ENCODE peak calls at places on chromosomes 4 and X, in six cellular contexts. One of them, this sample, is unnamed.

GRCh38 chr4:1857931-1858330 is 2.0 kb upstream of the LETM1 start:
- DNase-seq in mesenchymal stem cell: no peak
- DNase-seq in suprapubic skin: no peak
- DNase-seq in GM23338: no peak
- DNase-seq in prostate gland: no peak
- DNase-seq in aorta: no peak
- DNase-seq in this sample: no peak

GRCh38 chr4:120691106-120691505 is 231.4 kb downstream of the PRDM5 start:
- DNase-seq in aorta: no peak
- DNase-seq in GM23338: no peak
- DNase-seq in prostate gland: no peak
- DNase-seq in mesenchymal stem cell: no peak
- DNase-seq in suprapubic skin: no peak
- DNase-seq in this sample: no peak

GRCh38 chr4:189302719-189303118 is 638.0 kb upstream of the FRG1 start:
- DNase-seq in suprapubic skin: no peak
- DNase-seq in mesenchymal stem cell: no peak
- DNase-seq in GM23338: peak; percentile 7
- DNase-seq in prostate gland: no peak
- DNase-seq in aorta: no peak
- DNase-seq in this sample: no peak

GRCh38 chr4:71980976-71981375 is 50.8 kb upstream of the NPFFR2 start:
- DNase-seq in aorta: no peak
- DNase-seq in suprapubic skin: no peak
- DNase-seq in mesenchymal stem cell: no peak
- DNase-seq in GM23338: no peak
- DNase-seq in prostate gland: no peak
- DNase-seq in this sample: no peak

GRCh38 chr4:83757121-83757621 is 221.3 kb downstream of the GPAT3 start:
- DNase-seq in mesenchymal stem cell: peak; percentile 15
- DNase-seq in suprapubic skin: no peak
- DNase-seq in prostate gland: no peak
- DNase-seq in aorta: no peak
- DNase-seq in GM23338: no peak
- DNase-seq in this sample: peak; percentile 41

GRCh38 chr4:127759228-127759820 is 22.8 kb upstream of the HSPA4L start:
- DNase-seq in suprapubic skin: no peak
- DNase-seq in prostate gland: no peak
- DNase-seq in mesenchymal stem cell: no peak
- DNase-seq in GM23338: no peak
- DNase-seq in aorta: no peak
- DNase-seq in this sample: no peak

GRCh38 chrX:15675490-15675921 is 10.9 kb upstream of the CLTRN start:
- DNase-seq in prostate gland: peak; percentile 68
- DNase-seq in mesenchymal stem cell: no peak
- DNase-seq in suprapubic skin: peak; percentile 94
- DNase-seq in aorta: peak; percentile 92
- DNase-seq in GM23338: peak; percentile 80
- DNase-seq in this sample: peak; percentile 88

GRCh38 chr4:131054489-131055019 is 1958.6 kb downstream of the C4orf33 start:
- DNase-seq in mesenchymal stem cell: no peak
- DNase-seq in suprapubic skin: no peak
- DNase-seq in GM23338: peak; percentile 59
- DNase-seq in aorta: no peak
- DNase-seq in prostate gland: no peak
- DNase-seq in this sample: no peak

GRCh38 chrX:79573760-79574159 is 206.6 kb upstream of the ITM2A start:
- DNase-seq in suprapubic skin: no peak
- DNase-seq in prostate gland: no peak
- DNase-seq in mesenchymal stem cell: no peak
- DNase-seq in GM23338: no peak
- DNase-seq in aorta: no peak
- DNase-seq in this sample: no peak

GRCh38 chrX:121987163-121987562 is 939.8 kb downstream of the GLUD2 start:
- DNase-seq in GM23338: no peak
- DNase-seq in aorta: no peak
- DNase-seq in mesenchymal stem cell: no peak
- DNase-seq in prostate gland: no peak
- DNase-seq in suprapubic skin: no peak
- DNase-seq in this sample: no peak

GRCh38 chrX:13293700-13294099 is 26.2 kb downstream of the ATXN3L start:
- DNase-seq in mesenchymal stem cell: no peak
- DNase-seq in suprapubic skin: no peak
- DNase-seq in GM23338: no peak
- DNase-seq in prostate gland: peak; percentile 26
- DNase-seq in aorta: no peak
- DNase-seq in this sample: peak; percentile 8

GRCh38 chrX:44544036-44544435 is 1.4 kb upstream of the FUNDC1 start:
- DNase-seq in aorta: no peak
- DNase-seq in prostate gland: no peak
- DNase-seq in GM23338: no peak
- DNase-seq in suprapubic skin: no peak
- DNase-seq in mesenchymal stem cell: no peak
- DNase-seq in this sample: no peak

GRCh38 chr4:121072080-121072835 is at the start of gene NDNF:
- DNase-seq in prostate gland: no peak
- DNase-seq in aorta: peak; percentile 51
- DNase-seq in GM23338: peak; percentile 61
- DNase-seq in mesenchymal stem cell: peak; percentile 55
- DNase-seq in suprapubic skin: peak; percentile 60
- DNase-seq in this sample: peak; percentile 74

GRCh38 chrX:40383969-40384368 is 196.8 kb upstream of the ATP6AP2 start:
- DNase-seq in aorta: no peak
- DNase-seq in GM23338: no peak
- DNase-seq in suprapubic skin: no peak
- DNase-seq in prostate gland: no peak
- DNase-seq in mesenchymal stem cell: no peak
- DNase-seq in this sample: no peak

GRCh38 chr4:95409750-95410149 is 139.0 kb downstream of the UNC5C start:
- DNase-seq in mesenchymal stem cell: no peak
- DNase-seq in suprapubic skin: no peak
- DNase-seq in prostate gland: no peak
- DNase-seq in GM23338: no peak
- DNase-seq in aorta: no peak
- DNase-seq in this sample: no peak

GRCh38 chr4:52983563-52984303 is 121.6 kb downstream of the RASL11B start:
- DNase-seq in aorta: no peak
- DNase-seq in GM23338: peak; percentile 89
- DNase-seq in mesenchymal stem cell: peak; percentile 71
- DNase-seq in prostate gland: peak; percentile 42
- DNase-seq in suprapubic skin: no peak
- DNase-seq in this sample: peak; percentile 84

GRCh38 chr4:959338-960139 is 13.8 kb downstream of the DGKQ start:
- DNase-seq in aorta: peak; percentile 40
- DNase-seq in prostate gland: no peak
- DNase-seq in suprapubic skin: no peak
- DNase-seq in GM23338: no peak
- DNase-seq in mesenchymal stem cell: no peak
- DNase-seq in this sample: no peak

GRCh38 chr4:164807611-164808010 is 53.7 kb downstream of the SMIM31 start:
- DNase-seq in GM23338: peak; percentile 87
- DNase-seq in prostate gland: no peak
- DNase-seq in mesenchymal stem cell: peak; percentile 6
- DNase-seq in suprapubic skin: no peak
- DNase-seq in aorta: no peak
- DNase-seq in this sample: peak; percentile 47

GRCh38 chr4:143514432-143514831 is 930 bp downstream of the SMARCA5 start:
- DNase-seq in GM23338: peak; percentile 66
- DNase-seq in mesenchymal stem cell: peak; percentile 75
- DNase-seq in aorta: peak; percentile 64
- DNase-seq in prostate gland: peak; percentile 29
- DNase-seq in suprapubic skin: peak; percentile 73
- DNase-seq in this sample: peak; percentile 61

GRCh38 chr4:53119685-53120084 is 246.2 kb downstream of the SCFD2 start:
- DNase-seq in suprapubic skin: no peak
- DNase-seq in mesenchymal stem cell: peak; percentile 88
- DNase-seq in prostate gland: no peak
- DNase-seq in aorta: no peak
- DNase-seq in GM23338: peak; percentile 63
- DNase-seq in this sample: peak; percentile 68

GRCh38 chrX:100208076-100208475 is 202.0 kb downstream of the PCDH19 start:
- DNase-seq in suprapubic skin: no peak
- DNase-seq in aorta: no peak
- DNase-seq in prostate gland: no peak
- DNase-seq in mesenchymal stem cell: no peak
- DNase-seq in GM23338: peak; percentile 2
- DNase-seq in this sample: no peak

GRCh38 chr4:84366932-84367331 is 132.2 kb downstream of the NKX6-1 start:
- DNase-seq in suprapubic skin: no peak
- DNase-seq in GM23338: no peak
- DNase-seq in aorta: no peak
- DNase-seq in mesenchymal stem cell: no peak
- DNase-seq in prostate gland: no peak
- DNase-seq in this sample: no peak

GRCh38 chr4:90030953-90031352 is 96.2 kb upstream of the CCSER1 start:
- DNase-seq in prostate gland: no peak
- DNase-seq in mesenchymal stem cell: no peak
- DNase-seq in GM23338: peak; percentile 72
- DNase-seq in aorta: no peak
- DNase-seq in suprapubic skin: no peak
- DNase-seq in this sample: peak; percentile 41

GRCh38 chrX:115367956-115368355 is 78.4 kb downstream of the LUZP4 start:
- DNase-seq in prostate gland: no peak
- DNase-seq in GM23338: no peak
- DNase-seq in mesenchymal stem cell: peak; percentile 34
- DNase-seq in suprapubic skin: no peak
- DNase-seq in aorta: no peak
- DNase-seq in this sample: no peak

GRCh38 chrX:133590703-133591505 is 175.6 kb upstream of the GPC4 start:
- DNase-seq in mesenchymal stem cell: no peak
- DNase-seq in suprapubic skin: no peak
- DNase-seq in aorta: no peak
- DNase-seq in GM23338: no peak
- DNase-seq in prostate gland: no peak
- DNase-seq in this sample: no peak

GRCh38 chr4:141609243-141609642 is 27.1 kb upstream of the IL15 start:
- DNase-seq in aorta: no peak
- DNase-seq in mesenchymal stem cell: no peak
- DNase-seq in suprapubic skin: no peak
- DNase-seq in GM23338: no peak
- DNase-seq in prostate gland: no peak
- DNase-seq in this sample: no peak

GRCh38 chr4:128228778-128229457 is 58.7 kb downstream of the PGRMC2 start:
- DNase-seq in GM23338: no peak
- DNase-seq in aorta: no peak
- DNase-seq in suprapubic skin: no peak
- DNase-seq in mesenchymal stem cell: no peak
- DNase-seq in prostate gland: no peak
- DNase-seq in this sample: no peak

GRCh38 chr4:16881151-16881884 is 17.1 kb downstream of the LDB2 start:
- DNase-seq in GM23338: no peak
- DNase-seq in mesenchymal stem cell: no peak
- DNase-seq in suprapubic skin: no peak
- DNase-seq in prostate gland: no peak
- DNase-seq in aorta: no peak
- DNase-seq in this sample: no peak
- H3K27me3 ChIP-seq in GM23338: no peaks in the 10 kb centered on the region
- H3K27me3 ChIP-seq in mesenchymal stem cell: no peaks in the 10 kb centered on the region
- H3K27me3 ChIP-seq in suprapubic skin: no peaks in the 10 kb centered on the region
- H3K27me3 ChIP-seq in prostate gland: no peaks in the 10 kb centered on the region
- H3K27me3 ChIP-seq in aorta: no peaks in the 10 kb centered on the region
- H3K27me3 ChIP-seq in this sample: no peaks in the 10 kb centered on the region

GRCh38 chrX:109822861-109823260 is 89.8 kb upstream of the ACSL4 start:
- DNase-seq in mesenchymal stem cell: no peak
- DNase-seq in aorta: no peak
- DNase-seq in suprapubic skin: no peak
- DNase-seq in GM23338: no peak
- DNase-seq in prostate gland: no peak
- DNase-seq in this sample: no peak

GRCh38 chrX:109830704-109831206 is 97.7 kb upstream of the ACSL4 start:
- DNase-seq in mesenchymal stem cell: peak; percentile 81
- DNase-seq in prostate gland: no peak
- DNase-seq in aorta: no peak
- DNase-seq in GM23338: no peak
- DNase-seq in suprapubic skin: no peak
- DNase-seq in this sample: peak; percentile 28

GRCh38 chrX:109827772-109828171 is 94.7 kb upstream of the ACSL4 start:
- DNase-seq in aorta: no peak
- DNase-seq in suprapubic skin: no peak
- DNase-seq in prostate gland: no peak
- DNase-seq in GM23338: no peak
- DNase-seq in mesenchymal stem cell: no peak
- DNase-seq in this sample: no peak

GRCh38 chrX:109830157-109830703 is 97.2 kb upstream of the ACSL4 start:
- DNase-seq in aorta: no peak
- DNase-seq in suprapubic skin: no peak
- DNase-seq in GM23338: no peak
- DNase-seq in prostate gland: no peak
- DNase-seq in mesenchymal stem cell: no peak
- DNase-seq in this sample: no peak

DNA sequence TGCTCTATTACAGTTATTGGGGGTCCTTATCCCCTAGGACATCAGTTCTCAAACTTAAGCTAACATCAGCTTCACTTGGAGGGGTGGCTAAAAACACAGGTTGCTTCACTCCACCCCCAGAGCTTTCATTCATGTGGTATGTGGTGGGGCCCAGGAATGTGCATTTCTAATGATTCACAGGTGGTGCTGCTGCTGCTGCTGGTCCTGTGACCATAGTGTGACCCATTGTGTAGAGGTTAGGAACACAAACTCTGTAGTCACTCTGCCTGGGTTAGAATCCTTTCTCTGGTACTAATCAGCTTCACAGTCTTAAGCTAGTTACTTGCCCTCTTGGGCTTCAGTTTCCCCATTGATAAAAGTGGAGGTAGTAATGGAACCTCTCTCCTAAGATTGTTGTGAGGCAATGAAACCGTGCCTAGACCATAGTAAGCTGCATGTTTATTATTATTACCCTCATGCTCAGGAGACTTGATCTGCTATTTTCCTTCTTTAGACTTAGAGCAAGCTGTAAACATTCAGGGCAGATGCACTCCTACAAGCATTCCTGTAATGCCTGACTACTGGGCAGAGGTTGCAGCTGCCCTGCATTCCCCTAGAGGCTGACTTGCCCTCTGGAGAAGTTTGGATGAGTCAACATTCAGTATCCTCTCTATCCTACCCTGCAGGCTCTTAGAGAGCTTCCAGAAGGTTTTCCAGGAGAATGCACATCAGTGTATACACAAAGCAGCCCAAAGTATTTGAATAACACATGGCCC is 94.1 kb upstream of the ACSL4 start:
- DNase-seq in suprapubic skin: no peak
- DNase-seq in mesenchymal stem cell: peak; percentile 89
- DNase-seq in GM23338: peak; percentile 3
- DNase-seq in prostate gland: no peak
- DNase-seq in aorta: no peak
- DNase-seq in this sample: peak; percentile 31
- H3K27me3 ChIP-seq in suprapubic skin: no peaks in the 10 kb centered on the region
- H3K27me3 ChIP-seq in mesenchymal stem cell: peaks cover 14% of the 10 kb centered on the region
- H3K27me3 ChIP-seq in GM23338: no peaks in the 10 kb centered on the region
- H3K27me3 ChIP-seq in prostate gland: no peaks in the 10 kb centered on the region
- H3K27me3 ChIP-seq in aorta: no peaks in the 10 kb centered on the region
- H3K27me3 ChIP-seq in this sample: no peaks in the 10 kb centered on the region

GRCh38 chr4:42150653-42151567 is 1.5 kb downstream of the BEND4 start:
- DNase-seq in GM23338: peak; percentile 64
- DNase-seq in aorta: no peak
- DNase-seq in mesenchymal stem cell: peak; percentile 7
- DNase-seq in prostate gland: peak; percentile 11
- DNase-seq in suprapubic skin: no peak
- DNase-seq in this sample: peak; percentile 13
- H3K27me3 ChIP-seq in GM23338: peaks cover 34% of the 10 kb centered on the region
- H3K27me3 ChIP-seq in aorta: peaks cover 1% of the 10 kb centered on the region
- H3K27me3 ChIP-seq in mesenchymal stem cell: peaks cover 84% of the 10 kb centered on the region
- H3K27me3 ChIP-seq in prostate gland: no peaks in the 10 kb centered on the region
- H3K27me3 ChIP-seq in suprapubic skin: peaks cover 67% of the 10 kb centered on the region
- H3K27me3 ChIP-seq in this sample: peaks cover 85% of the 10 kb centered on the region

GRCh38 chr4:145326491-145326890 is 146.1 kb upstream of the OTUD4 start:
- DNase-seq in prostate gland: no peak
- DNase-seq in aorta: no peak
- DNase-seq in suprapubic skin: no peak
- DNase-seq in mesenchymal stem cell: peak; percentile 8
- DNase-seq in GM23338: no peak
- DNase-seq in this sample: no peak
- H3K27me3 ChIP-seq in prostate gland: no peaks in the 10 kb centered on the region
- H3K27me3 ChIP-seq in aorta: no peaks in the 10 kb centered on the region
- H3K27me3 ChIP-seq in suprapubic skin: no peaks in the 10 kb centered on the region
- H3K27me3 ChIP-seq in mesenchymal stem cell: no peaks in the 10 kb centered on the region
- H3K27me3 ChIP-seq in GM23338: no peaks in the 10 kb centered on the region
- H3K27me3 ChIP-seq in this sample: no peaks in the 10 kb centered on the region